ENCODE peak calls at places on chromosomes 11 and 22, in four cellular contexts. Q is heart right ventricle, L is dorsolateral prefrontal cortex, G is Calu3. U is an unnamed sample.

GRCh38 chr11:23079382-23079813 is 219.1 kb upstream of the CCDC179 start:
- DNase-seq in Q (no peak), L (no peak), G (no peak), U (no peak)

GRCh38 chr11:90845126-90845525 is 622.3 kb upstream of the CHORDC1 start:
- DNase-seq in Q (no peak), L (no peak), G (no peak), U (no peak)

GRCh38 chr11:44617671-44618461 is 52.4 kb downstream of the CD82 start:
- DNase-seq in Q (no peak), L (no peak), G (no peak), U (no peak)

GRCh38 chr11:120316880-120317688 is 8.0 kb upstream of the TLCD5 start:
- DNase-seq in Q (peak), L (no peak), G (peak), U (peak)

GRCh38 chr11:60265373-60266214 is 14.9 kb upstream of the MS4A4A start:
- DNase-seq in Q (peak), L (no peak), G (peak), U (peak)

GRCh38 chr11:65862191-65862735 is 2.0 kb downstream of the MUS81 start:
- DNase-seq in Q (peak), L (no peak), G (no peak), U (no peak)

GRCh38 chr11:84091212-84091986 is 805.2 kb upstream of the CCDC90B start:
- DNase-seq in Q (no peak), L (no peak), G (no peak), U (no peak)

GRCh38 chr11:103862049-103862826 is 174.2 kb upstream of the DDI1 start:
- DNase-seq in Q (no peak), L (no peak), G (no peak), U (no peak)

GRCh38 chr11:46278387-46279173 is 1.1 kb downstream of the CREB3L1 start:
- DNase-seq in Q (peak), L (peak), G (peak), U (peak)

GRCh38 chr11:2702771-2703486 is 3.1 kb upstream of the KCNQ1OT1 start:
- DNase-seq in Q (no peak), L (peak), G (no peak), U (no peak)

GRCh38 chr11:120030411-120030810 is 107.5 kb downstream of the TRIM29 start:
- DNase-seq in Q (no peak), L (no peak), G (no peak), U (no peak)

GRCh38 chr11:122207921-122208764 is 92.1 kb upstream of the BLID start:
- DNase-seq in Q (no peak), L (no peak), G (no peak), U (peak)

GRCh38 chr22:49166746-49167145 is 660.9 kb downstream of the BRD1 start:
- DNase-seq in Q (no peak), L (no peak), G (no peak), U (no peak)

GRCh38 chr11:20066783-20067156 is 93.5 kb downstream of the DBX1 start:
- DNase-seq in Q (no peak), L (no peak), G (no peak), U (no peak)

GRCh38 chr11:26841818-26842457 is 120.1 kb upstream of the SLC5A12 start:
- DNase-seq in Q (no peak), L (no peak), G (no peak), U (peak)

GRCh38 chr11:67054851-67055523 is 1.7 kb upstream of the RHOD start:
- DNase-seq in Q (peak), L (no peak), G (peak), U (peak)

GRCh38 chr22:50673231-50674126 is 856 bp downstream of the SHANK3 start:
- DNase-seq in Q (no peak), L (no peak), G (no peak), U (no peak)

GRCh38 chr11:83639995-83640758 is 354.0 kb upstream of the CCDC90B start:
- DNase-seq in Q (no peak), L (no peak), G (no peak), U (no peak)

GRCh38 chr11:2940166-2940929 is 11.1 kb upstream of the PHLDA2 start:
- DNase-seq in Q (no peak), L (no peak), G (peak), U (peak)

GRCh38 chr11:42849362-42849761 is 462.4 kb upstream of the API5 start:
- DNase-seq in Q (no peak), L (no peak), G (no peak), U (no peak)

GRCh38 chr22:24341657-24342056 is 71.0 kb downstream of the SPECC1L start:
- DNase-seq in Q (no peak), L (no peak), G (no peak), U (no peak)

GRCh38 chr11:8719260-8720190 is 36.9 kb downstream of the RPL27A start:
- DNase-seq in Q (peak), L (no peak), G (peak), U (peak)

GRCh38 chr11:36212507-36212906 is 76.7 kb downstream of the COMMD9 start:
- DNase-seq in Q (no peak), L (no peak), G (no peak), U (no peak)

GRCh38 chr11:8356731-8357504 is 93.2 kb upstream of the LMO1 start:
- DNase-seq in Q (no peak), L (peak), G (no peak), U (no peak)

GRCh38 chr11:42034821-42035220 is 575.4 kb upstream of the LRRC4C start:
- DNase-seq in Q (no peak), L (no peak), G (no peak), U (no peak)

GRCh38 chr11:74634537-74634936 is 42.2 kb downstream of the POLD3 start:
- DNase-seq in Q (no peak), L (no peak), G (peak), U (peak)
- TF ChIP-seq CTCF in Q (peak), L (peak), G (no peak), U (peak)

DNA sequence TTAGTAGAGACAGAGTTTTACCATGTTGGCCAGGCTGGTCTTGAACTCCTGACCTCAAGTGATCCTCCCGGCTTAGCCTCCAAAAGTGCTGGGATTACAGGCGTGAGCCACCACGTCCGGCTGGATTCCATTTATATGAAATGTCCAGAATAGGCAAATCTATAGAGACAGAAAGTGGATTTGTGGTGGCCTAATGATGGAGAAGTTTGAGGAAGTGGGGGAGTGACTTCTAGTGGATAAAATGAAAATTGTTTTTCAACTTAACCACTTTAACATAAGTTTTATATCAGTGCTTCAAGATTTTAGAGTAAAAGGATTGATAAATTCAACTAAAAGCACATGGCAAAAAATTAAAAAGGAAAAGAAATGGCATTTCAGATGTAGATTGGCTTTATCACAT is 66.2 kb downstream of the HIPK3 start:
- DNase-seq in Q (no peak), L (no peak), G (no peak), U (no peak)
- TF ChIP-seq CTCF in Q (no peak), L (no peak), G (no peak), U (peak)

GRCh38 chr22:43723816-43724215 is 88.3 kb downstream of the EFCAB6 start:
- DNase-seq in Q (no peak), L (no peak), G (no peak), U (peak)
- TF ChIP-seq CTCF in Q (no peak), L (no peak), G (no peak), U (no peak)

GRCh38 chr22:47014946-47015345 is 252.5 kb downstream of the TBC1D22A start:
- DNase-seq in Q (no peak), L (no peak), G (no peak), U (no peak)

GRCh38 chr22:47014636-47014930 is 252.1 kb downstream of the TBC1D22A start:
- DNase-seq in Q (no peak), L (no peak), G (no peak), U (no peak)

GRCh38 chr22:47013861-47014635 is 251.6 kb downstream of the TBC1D22A start:
- DNase-seq in Q (no peak), L (no peak), G (no peak), U (no peak)

GRCh38 chr22:47011131-47011854 is 248.8 kb downstream of the TBC1D22A start:
- DNase-seq in Q (no peak), L (no peak), G (no peak), U (no peak)

GRCh38 chr22:47012589-47013365 is 250.3 kb downstream of the TBC1D22A start:
- DNase-seq in Q (no peak), L (no peak), G (no peak), U (peak)
- TF ChIP-seq CTCF in Q (no peak), L (no peak), G (no peak), U (peak)

DNA sequence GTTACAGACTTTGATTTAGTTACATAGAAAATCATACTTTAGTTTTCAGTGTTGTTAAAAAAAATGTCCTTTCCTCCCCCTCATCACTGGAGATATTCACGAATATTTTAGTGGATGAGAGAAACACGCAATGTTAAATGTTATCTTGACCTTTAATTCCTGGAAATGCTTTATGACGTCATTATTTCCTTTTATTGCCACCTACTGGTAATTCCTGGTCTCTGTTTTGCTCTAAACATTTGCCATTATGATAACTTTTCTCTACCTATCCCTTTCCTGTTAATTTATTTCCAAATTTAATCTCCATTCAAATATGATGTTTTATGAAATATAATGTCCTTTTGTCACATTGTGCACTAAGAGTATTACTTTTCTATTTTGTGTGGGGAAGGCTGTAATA is 770.6 kb downstream of the FAM181B start:
- DNase-seq in Q (no peak), L (no peak), G (no peak), U (peak)
- TF ChIP-seq CTCF in Q (peak), L (no peak), G (no peak), U (no peak)

GRCh38 chr11:68314886-68315580 is 2.6 kb downstream of the LRP5 start:
- DNase-seq in Q (peak), L (no peak), G (peak), U (peak)

GRCh38 chr11:68314203-68314885 is 2.0 kb downstream of the LRP5 start:
- DNase-seq in Q (no peak), L (no peak), G (peak), U (no peak)

GRCh38 chr11:68312117-68312779 is at the start of gene LRP5:
- DNase-seq in Q (no peak), L (no peak), G (peak), U (peak)

GRCh38 chr11:68312780-68313573 is 586 bp downstream of the LRP5 start:
- DNase-seq in Q (no peak), L (no peak), G (no peak), U (no peak)

GRCh38 chr11:68313574-68314202 is 1.3 kb downstream of the LRP5 start:
- DNase-seq in Q (no peak), L (no peak), G (no peak), U (no peak)
- TF ChIP-seq CTCF in Q (no peak), L (no peak), G (no peak), U (no peak)

DNA sequence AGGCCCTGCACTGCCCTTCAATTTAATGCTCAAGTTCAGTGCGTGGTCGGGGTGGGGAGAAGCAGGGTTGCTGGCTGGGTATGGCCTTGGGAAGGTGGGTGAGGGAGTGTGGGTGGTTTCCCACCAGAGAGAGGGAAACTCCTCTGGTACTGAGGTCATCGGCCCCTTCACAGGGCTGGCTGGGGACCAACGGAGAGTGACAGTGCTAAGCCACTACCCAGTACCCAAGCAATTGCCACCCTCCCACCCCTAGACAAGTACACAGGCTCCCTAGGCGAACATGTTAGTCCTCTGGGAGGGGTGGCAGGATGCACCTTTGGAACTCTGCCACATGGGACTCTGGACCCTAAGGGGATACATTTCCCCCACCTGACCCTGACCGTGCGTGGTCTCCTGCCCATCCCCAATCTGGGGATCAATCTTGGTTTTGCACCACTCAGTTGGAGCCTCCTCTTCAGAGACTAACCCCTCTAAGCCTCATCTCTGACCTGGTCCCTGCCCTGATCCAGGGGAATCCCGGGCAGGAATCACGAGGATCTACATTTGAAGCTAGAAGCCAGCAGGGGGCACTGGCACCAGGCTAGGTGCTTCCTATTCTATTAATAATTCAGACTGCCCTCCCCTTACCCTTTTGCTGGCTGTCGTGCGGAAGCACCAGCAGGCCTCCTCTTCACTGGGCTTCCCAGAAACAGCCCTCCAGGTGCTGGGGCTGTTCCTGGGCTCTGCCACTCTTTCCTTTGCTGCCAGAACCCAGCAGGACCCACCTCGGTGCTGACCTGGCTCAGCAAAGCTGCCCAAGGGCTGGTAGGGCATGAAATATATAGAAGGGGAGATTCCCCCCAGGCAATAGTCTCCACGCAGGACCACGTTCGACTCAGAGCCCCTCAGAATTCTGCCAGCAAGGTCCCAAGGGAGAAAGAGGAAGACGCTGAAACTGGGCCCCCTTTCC is 377.7 kb downstream of the TENM4 start:
- DNase-seq in Q (peak), L (no peak), G (peak), U (peak)
- TF ChIP-seq CTCF in Q (peak), L (peak), G (no peak), U (peak)

DNA sequence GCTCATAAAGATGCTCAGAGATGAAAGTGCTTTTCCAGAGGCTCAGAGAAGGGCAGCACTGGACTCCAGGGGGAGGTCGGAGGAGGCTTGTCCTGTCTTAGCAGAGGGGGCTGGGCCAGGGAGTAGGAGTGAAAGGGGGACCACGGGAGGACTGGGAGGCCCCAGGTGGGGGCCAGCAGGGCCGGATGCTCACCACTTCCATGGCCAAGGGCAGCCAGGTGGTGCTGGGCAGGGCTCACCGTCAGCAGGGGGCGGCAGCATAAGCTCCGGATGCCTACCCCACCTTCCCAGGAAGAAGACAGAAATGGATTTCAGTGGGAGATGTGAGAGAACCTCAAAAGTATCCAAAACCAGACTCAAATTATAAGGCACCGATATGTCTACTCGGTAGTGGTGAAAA is 11.0 kb downstream of the RAB36 start:
- DNase-seq in Q (no peak), L (no peak), G (no peak), U (no peak)
- TF ChIP-seq CTCF in Q (no peak), L (no peak), G (no peak), U (no peak)

GRCh38 chr22:38943181-38943580 is 14.2 kb upstream of the APOBEC3A start:
- DNase-seq in Q (no peak), L (no peak), G (no peak), U (no peak)
- TF ChIP-seq CTCF in Q (no peak), L (no peak), G (no peak), U (no peak)

DNA sequence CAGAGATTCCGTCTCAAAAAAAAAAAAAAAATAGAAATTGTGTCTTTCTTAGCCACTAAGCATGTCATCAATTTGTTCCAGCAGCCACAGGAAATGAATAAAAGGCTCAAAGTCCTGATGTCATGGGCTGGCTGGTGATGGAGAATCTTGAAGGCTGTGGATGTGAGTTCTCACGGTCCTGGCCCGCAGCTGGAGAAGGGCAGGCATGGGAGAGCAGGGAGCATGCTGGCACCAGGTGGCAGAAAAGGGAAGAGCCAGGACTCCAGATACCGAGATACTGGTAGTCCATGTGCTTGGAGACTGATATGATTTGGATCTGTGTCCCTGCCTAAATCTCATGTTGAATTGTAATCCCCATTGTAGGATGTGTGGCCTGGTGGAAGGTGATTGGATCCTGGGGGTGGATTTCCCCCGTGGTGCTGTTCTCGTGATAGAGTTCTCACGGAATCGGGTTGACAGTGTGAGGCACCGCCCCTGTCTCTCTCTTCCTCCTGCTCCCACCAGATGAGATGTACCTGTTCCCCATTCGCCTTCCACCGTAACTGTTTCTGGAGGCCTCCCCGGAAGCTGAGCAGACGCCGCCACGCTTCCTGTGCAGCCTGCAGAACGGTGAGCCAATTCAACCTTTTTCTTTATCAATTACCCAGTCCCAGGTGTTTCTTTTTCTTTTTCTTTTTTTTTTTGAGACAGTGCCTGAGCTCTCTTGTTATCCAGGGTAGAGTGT is 18.1 kb downstream of the MRGPRD start:
- DNase-seq in Q (no peak), L (no peak), G (no peak), U (no peak)
- TF ChIP-seq CTCF in Q (no peak), L (no peak), G (no peak), U (no peak)